ENCODE peak calls at places on chromosome 17, in seven cellular contexts. One of them, this sample, is unnamed.

GRCh38 chr17:35170968-35171771 is 23.0 kb downstream of the SLC35G3 start:
- DNase-seq in ACHN: peak; percentile 28
- DNase-seq in left cardiac atrium: no peak
- DNase-seq in GM23248: peak; percentile 59
- DNase-seq in epithelial cell of proximal tubule: no peak
- DNase-seq in iris pigment epithelial cell: peak; percentile 32
- DNase-seq in mucosa of gallbladder: no peak
- DNase-seq in this sample: no peak

GRCh38 chr17:65183736-65184135 is 46.6 kb downstream of the RGS9 start:
- DNase-seq in ACHN: peak; percentile 84
- DNase-seq in mucosa of gallbladder: no peak
- DNase-seq in iris pigment epithelial cell: peak; percentile 55
- DNase-seq in epithelial cell of proximal tubule: no peak
- DNase-seq in GM23248: peak; percentile 55
- DNase-seq in left cardiac atrium: no peak
- DNase-seq in this sample: no peak

GRCh38 chr17:37079735-37080134 is 131.0 kb downstream of the AATF start:
- DNase-seq in GM23248: peak; percentile 60
- DNase-seq in left cardiac atrium: no peak
- DNase-seq in epithelial cell of proximal tubule: peak; percentile 19
- DNase-seq in mucosa of gallbladder: no peak
- DNase-seq in ACHN: no peak
- DNase-seq in iris pigment epithelial cell: peak; percentile 75
- DNase-seq in this sample: no peak

GRCh38 chr17:47694818-47695663 is 1.1 kb downstream of the TBKBP1 start:
- DNase-seq in ACHN: peak; percentile 38
- DNase-seq in left cardiac atrium: peak; percentile 86
- DNase-seq in iris pigment epithelial cell: peak; percentile 39
- DNase-seq in mucosa of gallbladder: peak; percentile 36
- DNase-seq in epithelial cell of proximal tubule: no peak
- DNase-seq in GM23248: peak; percentile 88
- DNase-seq in this sample: no peak

GRCh38 chr17:17115620-17116019 is 73.4 kb downstream of the MPRIP start:
- DNase-seq in epithelial cell of proximal tubule: no peak
- DNase-seq in ACHN: no peak
- DNase-seq in mucosa of gallbladder: no peak
- DNase-seq in GM23248: no peak
- DNase-seq in iris pigment epithelial cell: no peak
- DNase-seq in left cardiac atrium: no peak
- DNase-seq in this sample: no peak

GRCh38 chr17:40018211-40019121 is 3.2 kb downstream of the CSF3 start:
- DNase-seq in epithelial cell of proximal tubule: no peak
- DNase-seq in left cardiac atrium: peak; percentile 63
- DNase-seq in mucosa of gallbladder: no peak
- DNase-seq in GM23248: peak; percentile 51
- DNase-seq in ACHN: no peak
- DNase-seq in iris pigment epithelial cell: no peak
- DNase-seq in this sample: no peak

GRCh38 chr17:12627177-12627629 is 38.5 kb upstream of the MYOCD start:
- DNase-seq in iris pigment epithelial cell: peak; percentile 99
- DNase-seq in GM23248: peak; percentile 77
- DNase-seq in epithelial cell of proximal tubule: no peak
- DNase-seq in ACHN: no peak
- DNase-seq in left cardiac atrium: peak; percentile 39
- DNase-seq in mucosa of gallbladder: peak; percentile 71
- DNase-seq in this sample: no peak

GRCh38 chr17:418421-418751 is 65.8 kb upstream of the RPH3AL start:
- DNase-seq in left cardiac atrium: no peak
- DNase-seq in ACHN: no peak
- DNase-seq in epithelial cell of proximal tubule: no peak
- DNase-seq in mucosa of gallbladder: no peak
- DNase-seq in iris pigment epithelial cell: no peak
- DNase-seq in GM23248: no peak
- DNase-seq in this sample: no peak

GRCh38 chr17:79330696-79331095 is 256.1 kb downstream of the ENGASE start:
- DNase-seq in GM23248: no peak
- DNase-seq in iris pigment epithelial cell: no peak
- DNase-seq in left cardiac atrium: no peak
- DNase-seq in ACHN: no peak
- DNase-seq in mucosa of gallbladder: no peak
- DNase-seq in epithelial cell of proximal tubule: no peak
- DNase-seq in this sample: no peak

GRCh38 chr17:78329263-78330059 is 30.4 kb downstream of the SOCS3 start:
- DNase-seq in iris pigment epithelial cell: peak; percentile 73
- DNase-seq in GM23248: peak; percentile 92
- DNase-seq in ACHN: peak; percentile 92
- DNase-seq in mucosa of gallbladder: no peak
- DNase-seq in epithelial cell of proximal tubule: no peak
- DNase-seq in left cardiac atrium: no peak
- DNase-seq in this sample: no peak

GRCh38 chr17:82054351-82055022 is 2.8 kb downstream of the GPS1 start:
- DNase-seq in iris pigment epithelial cell: no peak
- DNase-seq in GM23248: no peak
- DNase-seq in ACHN: no peak
- DNase-seq in epithelial cell of proximal tubule: no peak
- DNase-seq in left cardiac atrium: peak; percentile 19
- DNase-seq in mucosa of gallbladder: no peak
- DNase-seq in this sample: no peak

GRCh38 chr17:78168906-78169793 is 769 bp downstream of the SYNGR2 start:
- DNase-seq in iris pigment epithelial cell: peak; percentile 32
- DNase-seq in epithelial cell of proximal tubule: no peak
- DNase-seq in mucosa of gallbladder: no peak
- DNase-seq in GM23248: peak; percentile 66
- DNase-seq in left cardiac atrium: peak; percentile 66
- DNase-seq in ACHN: peak; percentile 81
- DNase-seq in this sample: peak; percentile 59

GRCh38 chr17:34117811-34118210 is 137.3 kb upstream of the CCL2 start:
- DNase-seq in ACHN: no peak
- DNase-seq in mucosa of gallbladder: no peak
- DNase-seq in iris pigment epithelial cell: no peak
- DNase-seq in epithelial cell of proximal tubule: no peak
- DNase-seq in left cardiac atrium: no peak
- DNase-seq in GM23248: no peak
- DNase-seq in this sample: no peak

GRCh38 chr17:79777844-79778503 is at the start of gene CBX2:
- DNase-seq in epithelial cell of proximal tubule: no peak
- DNase-seq in iris pigment epithelial cell: peak; percentile 57
- DNase-seq in GM23248: peak; percentile 91
- DNase-seq in mucosa of gallbladder: peak; percentile 69
- DNase-seq in ACHN: peak; percentile 76
- DNase-seq in left cardiac atrium: peak; percentile 81
- DNase-seq in this sample: peak; percentile 83

GRCh38 chr17:21005367-21005766 is 37.4 kb downstream of the USP22 start:
- DNase-seq in mucosa of gallbladder: no peak
- DNase-seq in ACHN: no peak
- DNase-seq in iris pigment epithelial cell: no peak
- DNase-seq in GM23248: no peak
- DNase-seq in epithelial cell of proximal tubule: no peak
- DNase-seq in left cardiac atrium: no peak
- DNase-seq in this sample: no peak

GRCh38 chr17:45784293-45784582 is at the start of gene CRHR1:
- DNase-seq in epithelial cell of proximal tubule: no peak
- DNase-seq in ACHN: no peak
- DNase-seq in iris pigment epithelial cell: no peak
- DNase-seq in left cardiac atrium: no peak
- DNase-seq in GM23248: peak; percentile 12
- DNase-seq in mucosa of gallbladder: no peak
- DNase-seq in this sample: no peak

GRCh38 chr17:67492251-67492740 is 115.2 kb downstream of the PITPNC1 start:
- DNase-seq in GM23248: no peak
- DNase-seq in left cardiac atrium: no peak
- DNase-seq in iris pigment epithelial cell: no peak
- DNase-seq in ACHN: no peak
- DNase-seq in epithelial cell of proximal tubule: no peak
- DNase-seq in mucosa of gallbladder: no peak
- DNase-seq in this sample: no peak

GRCh38 chr17:81044764-81045589 is 10.0 kb downstream of the BAIAP2 start:
- DNase-seq in ACHN: peak; percentile 95
- DNase-seq in epithelial cell of proximal tubule: peak; percentile 74
- DNase-seq in mucosa of gallbladder: peak; percentile 83
- DNase-seq in left cardiac atrium: peak; percentile 94
- DNase-seq in iris pigment epithelial cell: peak; percentile 77
- DNase-seq in GM23248: peak; percentile 71
- DNase-seq in this sample: peak; percentile 33

GRCh38 chr17:47847341-47848197 is 3.4 kb downstream of the SP6 start:
- DNase-seq in epithelial cell of proximal tubule: no peak
- DNase-seq in left cardiac atrium: no peak
- DNase-seq in GM23248: peak; percentile 51
- DNase-seq in mucosa of gallbladder: no peak
- DNase-seq in iris pigment epithelial cell: peak; percentile 25
- DNase-seq in ACHN: no peak
- DNase-seq in this sample: no peak

GRCh38 chr17:7745748-7746470 is 28.4 kb downstream of the DNAH2 start:
- DNase-seq in epithelial cell of proximal tubule: peak; percentile 69
- DNase-seq in ACHN: peak; percentile 86
- DNase-seq in mucosa of gallbladder: peak; percentile 36
- DNase-seq in left cardiac atrium: peak; percentile 41
- DNase-seq in iris pigment epithelial cell: peak; percentile 96
- DNase-seq in GM23248: peak; percentile 92
- DNase-seq in this sample: peak; percentile 52

GRCh38 chr17:32912218-32912897 is 15.6 kb upstream of the TMEM98 start:
- DNase-seq in left cardiac atrium: peak; percentile 58
- DNase-seq in mucosa of gallbladder: peak; percentile 86
- DNase-seq in GM23248: peak; percentile 93
- DNase-seq in ACHN: no peak
- DNase-seq in iris pigment epithelial cell: peak; percentile 83
- DNase-seq in epithelial cell of proximal tubule: no peak
- DNase-seq in this sample: peak; percentile 69

GRCh38 chr17:67831268-67831667 is 6.0 kb downstream of the BPTF start:
- DNase-seq in ACHN: no peak
- DNase-seq in left cardiac atrium: no peak
- DNase-seq in GM23248: no peak
- DNase-seq in epithelial cell of proximal tubule: no peak
- DNase-seq in mucosa of gallbladder: no peak
- DNase-seq in iris pigment epithelial cell: no peak
- DNase-seq in this sample: no peak

GRCh38 chr17:8164815-8165131 is 2.0 kb upstream of the VAMP2 start:
- DNase-seq in left cardiac atrium: no peak
- DNase-seq in iris pigment epithelial cell: no peak
- DNase-seq in mucosa of gallbladder: no peak
- DNase-seq in ACHN: no peak
- DNase-seq in GM23248: no peak
- DNase-seq in epithelial cell of proximal tubule: no peak
- DNase-seq in this sample: no peak

GRCh38 chr17:42421479-42422332 is 1.4 kb downstream of the CAVIN1 start:
- DNase-seq in iris pigment epithelial cell: peak; percentile 79
- DNase-seq in mucosa of gallbladder: no peak
- DNase-seq in left cardiac atrium: peak; percentile 65
- DNase-seq in epithelial cell of proximal tubule: no peak
- DNase-seq in GM23248: peak; percentile 90
- DNase-seq in ACHN: peak; percentile 75
- DNase-seq in this sample: no peak

GRCh38 chr17:55285340-55286301 is 20.9 kb downstream of the HLF start:
- DNase-seq in GM23248: peak; percentile 52
- DNase-seq in epithelial cell of proximal tubule: no peak
- DNase-seq in iris pigment epithelial cell: peak; percentile 92
- DNase-seq in mucosa of gallbladder: peak; percentile 94
- DNase-seq in left cardiac atrium: peak; percentile 95
- DNase-seq in ACHN: no peak
- DNase-seq in this sample: no peak

GRCh38 chr17:73363788-73364522 is 52.2 kb upstream of the CDC42EP4 start:
- DNase-seq in mucosa of gallbladder: no peak
- DNase-seq in left cardiac atrium: no peak
- DNase-seq in epithelial cell of proximal tubule: no peak
- DNase-seq in iris pigment epithelial cell: no peak
- DNase-seq in GM23248: no peak
- DNase-seq in ACHN: no peak
- DNase-seq in this sample: no peak

This sample was measured in LoVo.